ENCODE peak calls at places on chromosome 17, in five cellular contexts. One of them, this sample, is unnamed.

GRCh38 chr17:61294777-61295176 is 104.9 kb upstream of the TBX2 start:
- DNase-seq in breast epithelium: no peak
- DNase-seq in stomach: no peak
- DNase-seq in HCT116: peak; percentile 10
- DNase-seq in GM12891: no peak
- DNase-seq in this sample: no peak

GRCh38 chr17:6448473-6448872 is 4.2 kb downstream of the PIMREG start:
- DNase-seq in breast epithelium: no peak
- DNase-seq in GM12891: no peak
- DNase-seq in stomach: no peak
- DNase-seq in HCT116: no peak
- DNase-seq in this sample: no peak

GRCh38 chr17:63844293-63844672 is 1.8 kb upstream of the SMARCD2 start:
- DNase-seq in HCT116: no peak
- DNase-seq in breast epithelium: no peak
- DNase-seq in GM12891: no peak
- DNase-seq in stomach: no peak
- DNase-seq in this sample: no peak

GRCh38 chr17:72515291-72516065 is 394.7 kb downstream of the SOX9 start:
- DNase-seq in GM12891: no peak
- DNase-seq in HCT116: no peak
- DNase-seq in stomach: peak; percentile 50
- DNase-seq in breast epithelium: no peak
- DNase-seq in this sample: peak; percentile 77

GRCh38 chr17:43543300-43543699 is 2.8 kb downstream of the ETV4 start:
- DNase-seq in breast epithelium: no peak
- DNase-seq in GM12891: no peak
- DNase-seq in stomach: no peak
- DNase-seq in HCT116: no peak
- DNase-seq in this sample: no peak

GRCh38 chr17:47855737-47856136 is 4.8 kb upstream of the SP6 start:
- DNase-seq in HCT116: no peak
- DNase-seq in breast epithelium: no peak
- DNase-seq in GM12891: no peak
- DNase-seq in stomach: no peak
- DNase-seq in this sample: no peak

GRCh38 chr17:77783991-77784820 is 174.3 kb upstream of the TNRC6C start:
- DNase-seq in GM12891: no peak
- DNase-seq in breast epithelium: no peak
- DNase-seq in stomach: no peak
- DNase-seq in HCT116: no peak
- DNase-seq in this sample: no peak

GRCh38 chr17:32570081-32570396 is 83.2 kb downstream of the CDK5R1 start:
- DNase-seq in HCT116: no peak
- DNase-seq in breast epithelium: no peak
- DNase-seq in stomach: no peak
- DNase-seq in GM12891: no peak
- DNase-seq in this sample: no peak

GRCh38 chr17:45119964-45120363 is 12.4 kb downstream of the PLCD3 start:
- DNase-seq in HCT116: no peak
- DNase-seq in stomach: no peak
- DNase-seq in GM12891: no peak
- DNase-seq in breast epithelium: no peak
- DNase-seq in this sample: no peak

GRCh38 chr17:38761612-38762011 is 9.1 kb downstream of the PSMB3 start:
- DNase-seq in HCT116: peak; percentile 34
- DNase-seq in GM12891: no peak
- DNase-seq in stomach: no peak
- DNase-seq in breast epithelium: no peak
- DNase-seq in this sample: no peak

GRCh38 chr17:27609606-27610303 is 21.2 kb upstream of the LGALS9 start:
- DNase-seq in GM12891: no peak
- DNase-seq in HCT116: no peak
- DNase-seq in stomach: peak; percentile 74
- DNase-seq in breast epithelium: no peak
- DNase-seq in this sample: no peak

GRCh38 chr17:63740464-63741181 is 976 bp downstream of the STRADA start:
- DNase-seq in HCT116: no peak
- DNase-seq in breast epithelium: no peak
- DNase-seq in GM12891: no peak
- DNase-seq in stomach: no peak
- DNase-seq in this sample: no peak

GRCh38 chr17:522912-523311 is 170.3 kb upstream of the RPH3AL start:
- DNase-seq in stomach: no peak
- DNase-seq in GM12891: no peak
- DNase-seq in HCT116: no peak
- DNase-seq in breast epithelium: no peak
- DNase-seq in this sample: no peak

GRCh38 chr17:50165066-50165465 is 739 bp upstream of the SGCA start:
- DNase-seq in stomach: no peak
- DNase-seq in GM12891: no peak
- DNase-seq in HCT116: no peak
- DNase-seq in breast epithelium: no peak
- DNase-seq in this sample: no peak

GRCh38 chr17:45432405-45433113 is at the start of gene ARHGAP27:
- DNase-seq in stomach: peak; percentile 54
- DNase-seq in GM12891: no peak
- DNase-seq in HCT116: no peak
- DNase-seq in breast epithelium: no peak
- DNase-seq in this sample: no peak

GRCh38 chr17:17381438-17382059 is 78.4 kb downstream of the NT5M start:
- DNase-seq in GM12891: no peak
- DNase-seq in HCT116: no peak
- DNase-seq in breast epithelium: no peak
- DNase-seq in stomach: no peak
- DNase-seq in this sample: no peak
- TF ChIP-seq POLR2AphosphoS5 in GM12891: no peak
- TF ChIP-seq POLR2AphosphoS5 in HCT116: no peak
- TF ChIP-seq POLR2AphosphoS5 in breast epithelium: no peak
- TF ChIP-seq POLR2AphosphoS5 in stomach: no peak
- TF ChIP-seq POLR2AphosphoS5 in this sample: no peak

GRCh38 chr17:19363114-19363438 is 553 bp upstream of the B9D1 start:
- DNase-seq in HCT116: no peak
- DNase-seq in breast epithelium: no peak
- DNase-seq in GM12891: no peak
- DNase-seq in stomach: no peak
- DNase-seq in this sample: no peak
- TF ChIP-seq POLR2AphosphoS5 in HCT116: no peak
- TF ChIP-seq POLR2AphosphoS5 in breast epithelium: no peak
- TF ChIP-seq POLR2AphosphoS5 in GM12891: no peak
- TF ChIP-seq POLR2AphosphoS5 in stomach: no peak
- TF ChIP-seq POLR2AphosphoS5 in this sample: no peak

GRCh38 chr17:78976907-78977680 is 2.6 kb downstream of the LGALS3BP start:
- DNase-seq in breast epithelium: no peak
- DNase-seq in HCT116: no peak
- DNase-seq in GM12891: no peak
- DNase-seq in stomach: no peak
- DNase-seq in this sample: no peak

GRCh38 chr17:78973196-78973595 is 6.5 kb downstream of the LGALS3BP start:
- DNase-seq in stomach: no peak
- DNase-seq in GM12891: no peak
- DNase-seq in HCT116: no peak
- DNase-seq in breast epithelium: no peak
- DNase-seq in this sample: no peak

GRCh38 chr17:78972507-78973105 is 7.1 kb downstream of the LGALS3BP start:
- DNase-seq in stomach: no peak
- DNase-seq in GM12891: no peak
- DNase-seq in HCT116: no peak
- DNase-seq in breast epithelium: no peak
- DNase-seq in this sample: no peak

GRCh38 chr17:78973792-78974520 is 5.8 kb downstream of the LGALS3BP start:
- DNase-seq in HCT116: no peak
- DNase-seq in breast epithelium: no peak
- DNase-seq in GM12891: no peak
- DNase-seq in stomach: no peak
- DNase-seq in this sample: no peak

DNA sequence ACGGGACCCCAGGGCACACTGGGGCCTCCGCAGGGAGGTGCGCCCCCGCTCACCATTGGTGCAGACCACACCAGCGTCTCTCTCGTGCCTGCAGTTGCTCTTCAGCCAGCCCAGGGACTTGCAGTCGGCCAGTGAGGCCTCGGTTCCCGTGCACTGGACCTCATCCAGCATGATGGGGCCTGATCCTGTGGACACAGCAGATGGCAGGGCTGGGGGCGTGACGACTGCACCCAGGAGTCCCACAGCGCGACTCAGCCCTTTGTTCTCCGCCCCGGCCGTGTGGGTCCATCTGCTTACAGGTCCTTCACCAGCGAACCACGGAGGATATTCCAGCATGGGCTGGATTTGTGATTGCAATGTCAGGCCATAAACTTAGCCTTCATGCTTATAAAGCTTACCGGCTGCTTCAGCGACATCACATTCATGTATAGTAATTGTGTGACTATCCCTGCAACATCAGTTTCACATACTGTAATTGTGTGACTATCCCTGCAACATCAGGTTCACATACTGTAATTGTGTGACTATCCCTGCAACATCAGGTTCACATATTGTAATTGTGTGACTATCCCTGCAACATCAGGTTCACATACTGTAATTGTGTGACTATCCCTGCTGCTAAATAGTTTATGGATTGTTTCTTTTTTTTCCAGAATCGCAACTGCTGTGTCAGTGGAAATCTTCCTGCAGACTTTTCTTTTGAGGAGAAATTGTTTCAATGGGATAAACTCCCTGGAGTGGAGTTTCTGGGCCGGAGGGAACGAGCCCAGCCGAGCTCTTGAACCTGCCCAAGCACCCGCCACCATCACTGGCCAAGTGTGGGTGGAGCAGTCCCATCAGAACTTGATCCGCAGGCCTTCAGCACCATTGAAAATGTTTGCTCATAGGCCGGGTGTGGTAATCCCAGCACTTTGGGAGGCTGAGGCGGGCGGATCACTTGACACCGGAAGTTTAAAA is 4.8 kb downstream of the LGALS3BP start:
- DNase-seq in breast epithelium: peak; percentile 71
- DNase-seq in stomach: peak; percentile 73
- DNase-seq in HCT116: peak; percentile 67
- DNase-seq in GM12891: no peak
- DNase-seq in this sample: no peak
- TF ChIP-seq POLR2AphosphoS5 in breast epithelium: no peak
- TF ChIP-seq POLR2AphosphoS5 in stomach: peak; percentile 70
- TF ChIP-seq POLR2AphosphoS5 in HCT116: peak; percentile 54
- TF ChIP-seq POLR2AphosphoS5 in GM12891: no peak
- TF ChIP-seq POLR2AphosphoS5 in this sample: no peak

GRCh38 chr17:30323262-30323894 is 10.5 kb downstream of the TMIGD1 start:
- DNase-seq in breast epithelium: no peak
- DNase-seq in stomach: no peak
- DNase-seq in GM12891: no peak
- DNase-seq in HCT116: no peak
- DNase-seq in this sample: no peak
- TF ChIP-seq POLR2AphosphoS5 in breast epithelium: no peak
- TF ChIP-seq POLR2AphosphoS5 in stomach: no peak
- TF ChIP-seq POLR2AphosphoS5 in GM12891: no peak
- TF ChIP-seq POLR2AphosphoS5 in HCT116: no peak
- TF ChIP-seq POLR2AphosphoS5 in this sample: no peak

DNA sequence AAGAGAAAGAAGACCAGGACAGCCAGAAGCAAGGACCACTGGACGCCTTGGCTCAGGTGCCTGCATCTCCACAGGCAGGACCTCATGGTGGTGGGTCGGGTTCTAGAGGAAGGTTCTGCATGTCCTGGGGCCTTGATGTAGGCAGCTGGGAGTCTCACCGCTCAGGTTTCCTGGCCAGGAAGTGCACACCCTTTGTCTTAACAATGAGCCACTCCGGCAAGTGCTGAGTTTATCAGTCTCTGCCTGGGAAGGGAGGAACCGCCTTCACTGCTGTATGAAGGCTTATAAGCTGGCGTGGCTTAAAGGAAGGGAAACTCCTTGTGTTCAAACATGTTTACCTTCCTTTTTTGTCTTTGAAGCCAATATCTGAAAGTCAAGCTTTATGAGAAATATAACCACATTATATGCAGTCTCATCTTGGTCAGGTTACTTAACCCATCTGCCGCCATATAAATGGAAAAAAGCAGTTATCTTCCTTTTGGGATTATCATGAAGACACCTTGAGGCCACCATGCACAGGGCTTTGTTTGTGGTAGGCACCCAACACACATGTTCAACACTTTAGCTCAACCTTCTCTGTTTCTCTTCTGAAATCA is at the start of gene ST6GALNAC1:
- DNase-seq in stomach: peak; percentile 85
- DNase-seq in breast epithelium: no peak
- DNase-seq in GM12891: no peak
- DNase-seq in HCT116: no peak
- DNase-seq in this sample: no peak
- TF ChIP-seq POLR2AphosphoS5 in stomach: peak; percentile 98
- TF ChIP-seq POLR2AphosphoS5 in breast epithelium: no peak
- TF ChIP-seq POLR2AphosphoS5 in GM12891: no peak
- TF ChIP-seq POLR2AphosphoS5 in HCT116: no peak
- TF ChIP-seq POLR2AphosphoS5 in this sample: no peak

GRCh38 chr17:76529224-76529642 is 8.3 kb downstream of the CYGB start:
- DNase-seq in breast epithelium: peak; percentile 68
- DNase-seq in HCT116: no peak
- DNase-seq in stomach: peak; percentile 48
- DNase-seq in GM12891: no peak
- DNase-seq in this sample: no peak

GRCh38 chr17:76530489-76530814 is 7.1 kb downstream of the CYGB start:
- DNase-seq in breast epithelium: no peak
- DNase-seq in stomach: no peak
- DNase-seq in GM12891: no peak
- DNase-seq in HCT116: no peak
- DNase-seq in this sample: no peak

GRCh38 chr17:76528528-76529223 is 8.8 kb downstream of the CYGB start:
- DNase-seq in stomach: no peak
- DNase-seq in breast epithelium: no peak
- DNase-seq in HCT116: no peak
- DNase-seq in GM12891: no peak
- DNase-seq in this sample: no peak

GRCh38 chr17:76530826-76531500 is 6.5 kb downstream of the CYGB start:
- DNase-seq in breast epithelium: no peak
- DNase-seq in HCT116: no peak
- DNase-seq in stomach: no peak
- DNase-seq in GM12891: no peak
- DNase-seq in this sample: no peak

DNA sequence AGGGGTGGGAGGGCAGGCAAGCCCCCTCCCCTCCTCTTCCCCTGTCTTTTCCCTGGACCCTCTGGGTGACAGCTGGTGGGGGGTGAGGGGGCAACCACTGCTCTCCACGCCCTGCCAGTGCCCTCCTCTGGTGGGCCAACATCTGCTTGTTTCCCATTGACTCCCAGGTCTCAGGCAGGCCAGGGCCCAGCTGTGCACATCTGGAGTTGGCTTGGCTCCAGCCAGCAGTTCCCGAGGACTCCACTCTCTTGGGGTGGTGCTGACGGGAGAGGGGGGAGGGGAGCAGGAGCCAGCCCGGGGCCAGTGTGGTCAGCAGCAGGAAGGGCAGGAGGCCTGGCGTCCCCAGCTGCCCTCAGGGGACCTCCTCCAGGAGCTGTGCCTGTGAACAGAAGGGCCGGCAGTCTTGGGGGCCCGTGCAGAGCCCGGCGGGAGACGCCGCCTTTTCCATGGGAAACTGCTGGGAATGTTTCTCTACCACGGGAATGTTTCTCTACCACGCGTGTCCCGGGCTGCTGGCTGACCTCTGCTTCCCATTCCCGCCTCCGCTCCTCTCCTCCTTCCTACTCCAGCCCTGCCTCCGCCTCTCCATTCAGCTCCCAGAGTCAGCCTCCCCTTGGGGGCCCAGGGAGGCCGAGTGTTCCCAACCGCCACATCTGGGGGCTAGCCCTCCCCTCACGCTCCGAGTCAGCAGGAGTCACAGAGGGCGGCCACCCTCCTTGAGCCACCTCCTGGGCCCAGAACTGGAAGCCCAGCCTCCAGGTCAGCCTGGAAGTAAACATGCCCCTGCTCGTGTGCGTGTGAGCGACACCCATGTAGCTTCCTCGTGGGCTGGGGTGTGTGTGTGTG is 7.6 kb downstream of the CYGB start:
- DNase-seq in stomach: peak; percentile 66
- DNase-seq in GM12891: no peak
- DNase-seq in HCT116: no peak
- DNase-seq in breast epithelium: peak; percentile 63
- DNase-seq in this sample: no peak
- TF ChIP-seq POLR2AphosphoS5 in stomach: peak; percentile 2
- TF ChIP-seq POLR2AphosphoS5 in GM12891: no peak
- TF ChIP-seq POLR2AphosphoS5 in HCT116: no peak
- TF ChIP-seq POLR2AphosphoS5 in breast epithelium: peak; percentile 40
- TF ChIP-seq POLR2AphosphoS5 in this sample: no peak

This sample was measured in GM12878.